ENCODE peak calls at places on chromosomes 6 and 20, in six cellular contexts. S is NCI-H774, E is adrenal gland, T is AG08396, H is T-cell, Y is HFF-Myc. D is an unnamed sample.

GRCh38 chr20:32232487-32232886 is 24.8 kb downstream of the POFUT1 start:
- DNase-seq in S (no peak), E (no peak), T (no peak), H (no peak), Y (no peak), D (no peak)

GRCh38 chr6:147941143-147941542 is 401.5 kb upstream of the SASH1 start:
- DNase-seq in S (no peak), E (no peak), T (no peak), H (no peak), Y (peak), D (no peak)

GRCh38 chr6:133340557-133340956 is 99.4 kb downstream of the EYA4 start:
- DNase-seq in S (no peak), E (no peak), T (no peak), H (no peak), Y (no peak), D (no peak)

GRCh38 chr20:58236612-58237317 is 8.3 kb upstream of the ANKRD60 start:
- DNase-seq in S (peak), E (peak), T (peak), H (peak), Y (peak), D (peak)

GRCh38 chr6:48560408-48560807 is 449.4 kb upstream of the PTCHD4 start:
- DNase-seq in S (no peak), E (no peak), T (peak), H (no peak), Y (no peak), D (no peak)

GRCh38 chr20:64219730-64220129 is 35.8 kb upstream of the PCMTD2 start:
- DNase-seq in S (no peak), E (no peak), T (no peak), H (no peak), Y (no peak), D (no peak)

GRCh38 chr6:146358341-146359046 is 185.1 kb upstream of the RAB32 start:
- DNase-seq in S (no peak), E (no peak), T (no peak), H (no peak), Y (no peak), D (no peak)

GRCh38 chr6:116251568-116252384 is 2.1 kb downstream of the TSPYL4 start:
- DNase-seq in S (no peak), E (no peak), T (peak), H (no peak), Y (no peak), D (no peak)

GRCh38 chr20:63356511-63356910 is 4.6 kb downstream of the CHRNA4 start:
- DNase-seq in S (no peak), E (no peak), T (no peak), H (no peak), Y (no peak), D (no peak)

GRCh38 chr6:121055572-121056163 is 278.6 kb downstream of the TBC1D32 start:
- DNase-seq in S (peak), E (no peak), T (peak), H (no peak), Y (peak), D (peak)

GRCh38 chr6:41547799-41548097 is 1.6 kb downstream of the FOXP4 start:
- DNase-seq in S (no peak), E (no peak), T (peak), H (no peak), Y (no peak), D (no peak)

GRCh38 chr6:135782517-135782916 is 69.0 kb upstream of the PDE7B start:
- DNase-seq in S (no peak), E (no peak), T (no peak), H (no peak), Y (no peak), D (no peak)

GRCh38 chr6:39243809-39244208 is 14.5 kb upstream of the KCNK5 start:
- DNase-seq in S (no peak), E (no peak), T (no peak), H (no peak), Y (no peak), D (no peak)

GRCh38 chr6:101543796-101544195 is 150.3 kb downstream of the GRIK2 start:
- DNase-seq in S (no peak), E (no peak), T (no peak), H (no peak), Y (no peak), D (no peak)

GRCh38 chr20:51768759-51769517 is 748 bp upstream of the ATP9A start:
- DNase-seq in S (no peak), E (no peak), T (no peak), H (no peak), Y (no peak), D (no peak)

GRCh38 chr6:166317261-166318212 is 9.3 kb upstream of the PRR18 start:
- DNase-seq in S (no peak), E (no peak), T (no peak), H (no peak), Y (no peak), D (no peak)

GRCh38 chr20:6055981-6056569 is 2.2 kb upstream of the LRRN4 start:
- DNase-seq in S (no peak), E (no peak), T (no peak), H (no peak), Y (no peak), D (no peak)

GRCh38 chr6:135921176-135921575 is 69.7 kb downstream of the PDE7B start:
- DNase-seq in S (no peak), E (no peak), T (no peak), H (no peak), Y (no peak), D (no peak)

GRCh38 chr6:118589186-118589585 is 41.1 kb downstream of the PLN start:
- DNase-seq in S (no peak), E (no peak), T (peak), H (no peak), Y (no peak), D (no peak)

GRCh38 chr20:64053841-64054661 is 4.6 kb upstream of the SOX18 start:
- DNase-seq in S (no peak), E (no peak), T (no peak), H (no peak), Y (no peak), D (no peak)

GRCh38 chr6:134299236-134299635 is 18.7 kb downstream of the SGK1 start:
- DNase-seq in S (no peak), E (no peak), T (no peak), H (no peak), Y (no peak), D (no peak)

GRCh38 chr6:164014716-164015484 is 600.4 kb downstream of the QKI start:
- DNase-seq in S (peak), E (no peak), T (no peak), H (no peak), Y (no peak), D (no peak)

D was measured in naive thymus-derived CD4-positive, alpha-beta T cell.